ENCODE peak calls at places on chromosomes 11 and 22, in seven cellular contexts. One of them, this sample, is unnamed. For H3K27me3, the result is how much of the 10 kb centered on the place peaks cover.

GRCh38 chr11:22711212-22711770 is 44.9 kb downstream of the GAS2 start:
- DNase-seq in heart right ventricle: no peak
- DNase-seq in uterus: no peak
- DNase-seq in psoas muscle: no peak
- DNase-seq in spleen: no peak
- DNase-seq in SK-N-SH: no peak
- DNase-seq in prostate gland: peak
- DNase-seq in this sample: no peak

GRCh38 chr22:45905924-45906865 is 70.8 kb downstream of the WNT7B start:
- DNase-seq in heart right ventricle: peak
- DNase-seq in uterus: no peak
- DNase-seq in spleen: no peak
- DNase-seq in prostate gland: no peak
- DNase-seq in SK-N-SH: no peak
- DNase-seq in psoas muscle: no peak
- DNase-seq in this sample: peak

GRCh38 chr11:75342966-75343870 is 8.2 kb downstream of the ARRB1 start:
- DNase-seq in uterus: no peak
- DNase-seq in SK-N-SH: no peak
- DNase-seq in prostate gland: peak
- DNase-seq in psoas muscle: no peak
- DNase-seq in heart right ventricle: no peak
- DNase-seq in spleen: no peak
- DNase-seq in this sample: no peak

GRCh38 chr11:1771700-1772099 is 8.0 kb upstream of the CTSD start:
- DNase-seq in psoas muscle: no peak
- DNase-seq in prostate gland: no peak
- DNase-seq in SK-N-SH: no peak
- DNase-seq in heart right ventricle: peak
- DNase-seq in uterus: peak
- DNase-seq in spleen: peak
- DNase-seq in this sample: no peak

GRCh38 chr22:37127350-37127878 is 17.9 kb upstream of the TMPRSS6 start:
- DNase-seq in psoas muscle: no peak
- DNase-seq in prostate gland: no peak
- DNase-seq in SK-N-SH: no peak
- DNase-seq in spleen: no peak
- DNase-seq in heart right ventricle: no peak
- DNase-seq in uterus: no peak
- DNase-seq in this sample: no peak

GRCh38 chr11:3914807-3915206 is 59.3 kb downstream of the STIM1 start:
- DNase-seq in spleen: no peak
- DNase-seq in psoas muscle: no peak
- DNase-seq in prostate gland: no peak
- DNase-seq in uterus: no peak
- DNase-seq in heart right ventricle: no peak
- DNase-seq in SK-N-SH: no peak
- DNase-seq in this sample: no peak

GRCh38 chr22:48650323-48651035 is 1177.2 kb downstream of the BRD1 start:
- DNase-seq in psoas muscle: no peak
- DNase-seq in heart right ventricle: no peak
- DNase-seq in spleen: no peak
- DNase-seq in SK-N-SH: no peak
- DNase-seq in uterus: no peak
- DNase-seq in prostate gland: no peak
- DNase-seq in this sample: no peak

GRCh38 chr22:25177895-25178294 is 21.8 kb upstream of the CRYBB3 start:
- DNase-seq in SK-N-SH: no peak
- DNase-seq in psoas muscle: no peak
- DNase-seq in heart right ventricle: no peak
- DNase-seq in spleen: no peak
- DNase-seq in prostate gland: no peak
- DNase-seq in uterus: no peak
- DNase-seq in this sample: no peak

GRCh38 chr11:13781153-13781552 is 112.7 kb downstream of the FAR1 start:
- DNase-seq in psoas muscle: no peak
- DNase-seq in SK-N-SH: no peak
- DNase-seq in prostate gland: no peak
- DNase-seq in spleen: no peak
- DNase-seq in uterus: no peak
- DNase-seq in heart right ventricle: no peak
- DNase-seq in this sample: no peak

GRCh38 chr22:23230348-23231068 is 50.2 kb downstream of the BCR start:
- DNase-seq in psoas muscle: no peak
- DNase-seq in uterus: no peak
- DNase-seq in spleen: peak
- DNase-seq in SK-N-SH: no peak
- DNase-seq in prostate gland: no peak
- DNase-seq in heart right ventricle: no peak
- DNase-seq in this sample: no peak

GRCh38 chr11:78717031-78717430 is 142.4 kb upstream of the NARS2 start:
- DNase-seq in psoas muscle: no peak
- DNase-seq in SK-N-SH: no peak
- DNase-seq in uterus: no peak
- DNase-seq in prostate gland: no peak
- DNase-seq in heart right ventricle: no peak
- DNase-seq in spleen: no peak
- DNase-seq in this sample: no peak

GRCh38 chr11:112249871-112250590 is 10.6 kb downstream of the PLET1 start:
- DNase-seq in psoas muscle: no peak
- DNase-seq in SK-N-SH: no peak
- DNase-seq in prostate gland: no peak
- DNase-seq in spleen: no peak
- DNase-seq in uterus: no peak
- DNase-seq in heart right ventricle: no peak
- DNase-seq in this sample: no peak

GRCh38 chr11:27084407-27084985 is 43.9 kb downstream of the BBOX1 start:
- DNase-seq in prostate gland: no peak
- DNase-seq in SK-N-SH: no peak
- DNase-seq in uterus: no peak
- DNase-seq in spleen: no peak
- DNase-seq in heart right ventricle: no peak
- DNase-seq in psoas muscle: no peak
- DNase-seq in this sample: no peak

GRCh38 chr11:27083782-27084181 is 43.2 kb downstream of the BBOX1 start:
- DNase-seq in prostate gland: no peak
- DNase-seq in heart right ventricle: no peak
- DNase-seq in psoas muscle: no peak
- DNase-seq in SK-N-SH: no peak
- DNase-seq in spleen: no peak
- DNase-seq in uterus: no peak
- DNase-seq in this sample: no peak

GRCh38 chr11:27083241-27083640 is 42.6 kb downstream of the BBOX1 start:
- DNase-seq in uterus: no peak
- DNase-seq in spleen: no peak
- DNase-seq in SK-N-SH: no peak
- DNase-seq in heart right ventricle: no peak
- DNase-seq in psoas muscle: no peak
- DNase-seq in prostate gland: no peak
- DNase-seq in this sample: no peak

GRCh38 chr11:27085605-27086004 is 45.0 kb downstream of the BBOX1 start:
- DNase-seq in psoas muscle: no peak
- DNase-seq in heart right ventricle: no peak
- DNase-seq in spleen: no peak
- DNase-seq in prostate gland: no peak
- DNase-seq in uterus: no peak
- DNase-seq in SK-N-SH: no peak
- DNase-seq in this sample: no peak

GRCh38 chr11:27085115-27085514 is 44.5 kb downstream of the BBOX1 start:
- DNase-seq in spleen: no peak
- DNase-seq in SK-N-SH: no peak
- DNase-seq in heart right ventricle: no peak
- DNase-seq in uterus: no peak
- DNase-seq in prostate gland: no peak
- DNase-seq in psoas muscle: no peak
- DNase-seq in this sample: no peak
- H3K27ac ChIP-seq in spleen: no peak
- H3K27ac ChIP-seq in SK-N-SH: no peak
- H3K27ac ChIP-seq in heart right ventricle: no peak
- H3K27ac ChIP-seq in uterus: no peak
- H3K27ac ChIP-seq in prostate gland: no peak
- H3K27ac ChIP-seq in psoas muscle: no peak
- H3K27ac ChIP-seq in this sample: no peak

DNA sequence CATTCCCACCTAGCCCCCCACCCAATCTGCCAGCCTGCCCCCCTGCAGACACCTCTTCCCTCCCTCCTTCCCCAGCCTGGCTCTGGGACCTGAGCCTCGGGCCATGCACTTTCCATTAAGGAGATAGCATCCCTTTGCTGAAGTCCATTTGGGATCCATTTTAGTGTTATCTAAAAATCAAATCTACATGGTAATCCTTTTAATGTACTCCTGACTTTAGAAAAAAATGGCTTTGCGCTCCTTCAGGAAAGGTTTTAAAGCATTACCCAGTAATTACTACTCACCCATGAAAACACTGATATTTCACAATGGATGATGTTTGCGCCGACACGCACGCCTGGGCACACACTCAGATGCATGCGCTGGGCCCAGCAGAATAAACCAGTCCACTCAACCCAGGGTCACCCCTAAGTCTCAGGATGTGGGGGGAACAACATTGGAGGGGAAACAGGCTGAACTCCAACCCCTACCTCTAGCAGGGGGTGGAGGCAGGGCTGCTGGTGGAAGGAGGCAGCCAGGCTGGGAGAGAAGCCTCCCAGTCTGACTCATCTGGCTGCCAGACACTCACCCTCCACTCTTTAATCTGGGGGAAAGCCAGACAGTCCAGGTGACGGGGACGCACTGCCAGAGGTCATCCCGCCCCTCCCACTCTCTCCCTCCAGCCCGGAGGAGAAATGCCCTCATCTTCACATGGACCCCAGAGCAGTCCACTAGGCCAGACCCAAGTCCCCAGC is 29.8 kb downstream of the LMO1 start:
- DNase-seq in heart right ventricle: peak
- DNase-seq in uterus: no peak
- DNase-seq in spleen: peak
- DNase-seq in prostate gland: no peak
- DNase-seq in psoas muscle: no peak
- DNase-seq in SK-N-SH: peak
- DNase-seq in this sample: no peak
- H3K27me3 ChIP-seq in heart right ventricle: under half
- H3K27me3 ChIP-seq in uterus: under half
- H3K27me3 ChIP-seq in spleen: under half
- H3K27me3 ChIP-seq in prostate gland: under half
- H3K27me3 ChIP-seq in psoas muscle: under half
- H3K27me3 ChIP-seq in SK-N-SH: under half
- H3K27me3 ChIP-seq in this sample: under half

GRCh38 chr11:12239396-12240298 is 129.3 kb downstream of the MICAL2 start:
- DNase-seq in uterus: no peak
- DNase-seq in spleen: no peak
- DNase-seq in prostate gland: no peak
- DNase-seq in SK-N-SH: no peak
- DNase-seq in psoas muscle: no peak
- DNase-seq in heart right ventricle: no peak
- DNase-seq in this sample: no peak
- H3K27ac ChIP-seq in uterus: no peak
- H3K27ac ChIP-seq in spleen: peak
- H3K27ac ChIP-seq in prostate gland: no peak
- H3K27ac ChIP-seq in SK-N-SH: no peak
- H3K27ac ChIP-seq in psoas muscle: no peak
- H3K27ac ChIP-seq in heart right ventricle: peak
- H3K27ac ChIP-seq in this sample: no peak

GRCh38 chr11:69636512-69636866 is 4.5 kb upstream of the CCND1 start:
- DNase-seq in uterus: peak
- DNase-seq in prostate gland: no peak
- DNase-seq in heart right ventricle: peak
- DNase-seq in psoas muscle: peak
- DNase-seq in spleen: no peak
- DNase-seq in SK-N-SH: no peak
- DNase-seq in this sample: peak

GRCh38 chr11:69634069-69634468 is 6.9 kb upstream of the CCND1 start:
- DNase-seq in psoas muscle: no peak
- DNase-seq in prostate gland: no peak
- DNase-seq in heart right ventricle: no peak
- DNase-seq in SK-N-SH: no peak
- DNase-seq in spleen: no peak
- DNase-seq in uterus: no peak
- DNase-seq in this sample: no peak

GRCh38 chr11:69634590-69634989 is 6.4 kb upstream of the CCND1 start:
- DNase-seq in SK-N-SH: no peak
- DNase-seq in spleen: no peak
- DNase-seq in psoas muscle: no peak
- DNase-seq in heart right ventricle: no peak
- DNase-seq in prostate gland: no peak
- DNase-seq in uterus: no peak
- DNase-seq in this sample: peak

GRCh38 chr11:69635804-69636511 is 5.0 kb upstream of the CCND1 start:
- DNase-seq in prostate gland: no peak
- DNase-seq in uterus: no peak
- DNase-seq in psoas muscle: no peak
- DNase-seq in heart right ventricle: no peak
- DNase-seq in SK-N-SH: peak
- DNase-seq in spleen: no peak
- DNase-seq in this sample: no peak

GRCh38 chr11:69635210-69635609 is 5.7 kb upstream of the CCND1 start:
- DNase-seq in prostate gland: no peak
- DNase-seq in psoas muscle: no peak
- DNase-seq in SK-N-SH: peak
- DNase-seq in uterus: no peak
- DNase-seq in heart right ventricle: no peak
- DNase-seq in spleen: no peak
- DNase-seq in this sample: no peak
- H3K27me3 ChIP-seq in prostate gland: under half
- H3K27me3 ChIP-seq in psoas muscle: under half
- H3K27me3 ChIP-seq in SK-N-SH: under half
- H3K27me3 ChIP-seq in uterus: under half
- H3K27me3 ChIP-seq in heart right ventricle: under half
- H3K27me3 ChIP-seq in spleen: under half
- H3K27me3 ChIP-seq in this sample: under half

DNA sequence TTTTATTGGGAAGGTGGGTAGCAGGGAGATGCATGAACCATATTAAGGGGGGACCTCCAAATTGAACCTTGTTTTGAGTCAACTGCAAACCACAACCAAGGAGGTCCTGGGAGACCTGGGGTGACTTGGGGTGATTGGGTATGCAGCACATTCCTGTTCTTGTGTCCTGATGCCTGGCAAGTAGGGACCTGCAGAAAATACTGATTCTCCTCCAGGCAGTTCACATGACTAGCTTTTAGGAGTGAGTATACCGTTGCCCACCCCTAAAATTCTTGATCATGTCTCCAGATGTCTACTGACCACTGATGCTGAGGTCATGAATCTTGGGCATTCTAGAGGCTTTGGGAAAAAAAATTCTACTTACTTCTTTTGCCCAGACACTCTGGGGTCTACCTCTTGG is 6.3 kb downstream of the EHF start:
- DNase-seq in uterus: no peak
- DNase-seq in prostate gland: no peak
- DNase-seq in heart right ventricle: no peak
- DNase-seq in spleen: no peak
- DNase-seq in SK-N-SH: no peak
- DNase-seq in psoas muscle: no peak
- DNase-seq in this sample: no peak
- H3K27ac ChIP-seq in uterus: no peak
- H3K27ac ChIP-seq in prostate gland: peak
- H3K27ac ChIP-seq in heart right ventricle: no peak
- H3K27ac ChIP-seq in spleen: no peak
- H3K27ac ChIP-seq in SK-N-SH: no peak
- H3K27ac ChIP-seq in psoas muscle: no peak
- H3K27ac ChIP-seq in this sample: no peak

GRCh38 chr11:16605971-16606783 is 132.3 kb upstream of the C11orf58 start:
- DNase-seq in spleen: peak
- DNase-seq in uterus: peak
- DNase-seq in SK-N-SH: peak
- DNase-seq in heart right ventricle: peak
- DNase-seq in prostate gland: peak
- DNase-seq in psoas muscle: peak
- DNase-seq in this sample: peak
- H3K27me3 ChIP-seq in spleen: half or more
- H3K27me3 ChIP-seq in uterus: under half
- H3K27me3 ChIP-seq in SK-N-SH: under half
- H3K27me3 ChIP-seq in heart right ventricle: under half
- H3K27me3 ChIP-seq in prostate gland: under half
- H3K27me3 ChIP-seq in psoas muscle: under half
- H3K27me3 ChIP-seq in this sample: half or more